ENCODE peak calls at places on chromosomes 6 and 20, in four cellular contexts. One of them, this sample, is unnamed.

GRCh38 chr6:136087986-136088385 is 162.1 kb downstream of the MTFR2 start:
- DNase-seq in pancreas: no peak
- DNase-seq in A172: no peak
- DNase-seq in prostate gland: no peak
- DNase-seq in this sample: no peak

GRCh38 chr20:41654292-41654691 is 36.1 kb upstream of the CHD6 start:
- DNase-seq in A172: no peak
- DNase-seq in pancreas: peak
- DNase-seq in prostate gland: no peak
- DNase-seq in this sample: no peak

GRCh38 chr6:52650946-52651345 is 20.0 kb upstream of the TMEM14A start:
- DNase-seq in prostate gland: no peak
- DNase-seq in A172: no peak
- DNase-seq in pancreas: no peak
- DNase-seq in this sample: no peak

GRCh38 chr20:53579581-53580375 is 13.9 kb downstream of the ZNF217 start:
- DNase-seq in prostate gland: peak
- DNase-seq in A172: peak
- DNase-seq in pancreas: no peak
- DNase-seq in this sample: no peak

GRCh38 chr20:59042151-59042795 is at the start of gene PRELID3B:
- DNase-seq in A172: no peak
- DNase-seq in pancreas: no peak
- DNase-seq in prostate gland: no peak
- DNase-seq in this sample: no peak

GRCh38 chr6:24743265-24743943 is 24.4 kb upstream of the C6orf62 start:
- DNase-seq in A172: peak
- DNase-seq in pancreas: no peak
- DNase-seq in prostate gland: peak
- DNase-seq in this sample: peak

GRCh38 chr6:37119387-37119886 is 50.5 kb upstream of the PIM1 start:
- DNase-seq in pancreas: no peak
- DNase-seq in prostate gland: no peak
- DNase-seq in A172: no peak
- DNase-seq in this sample: no peak

GRCh38 chr6:161578478-161578877 is 304.6 kb upstream of the AGPAT4 start:
- DNase-seq in prostate gland: no peak
- DNase-seq in A172: no peak
- DNase-seq in pancreas: no peak
- DNase-seq in this sample: no peak

GRCh38 chr6:54299542-54300269 is 8.5 kb upstream of the TINAG start:
- DNase-seq in prostate gland: no peak
- DNase-seq in A172: no peak
- DNase-seq in pancreas: no peak
- DNase-seq in this sample: no peak

GRCh38 chr20:33685328-33686007 is 717 bp downstream of the E2F1 start:
- DNase-seq in A172: peak
- DNase-seq in pancreas: no peak
- DNase-seq in prostate gland: no peak
- DNase-seq in this sample: no peak

GRCh38 chr6:142680308-142680707 is 264.7 kb downstream of the HIVEP2 start:
- DNase-seq in pancreas: no peak
- DNase-seq in prostate gland: peak
- DNase-seq in A172: no peak
- DNase-seq in this sample: no peak

GRCh38 chr6:169416249-169416648 is 162.6 kb upstream of the THBS2 start:
- DNase-seq in A172: no peak
- DNase-seq in pancreas: no peak
- DNase-seq in prostate gland: no peak
- DNase-seq in this sample: no peak